ENCODE peak calls at places on chromosomes 2 and 18, in five cellular contexts. U is K562, I is H1, H is GM12891, Q is SK-N-SH. M is an unnamed sample.

GRCh38 chr2:215548714-215549113 is 112.8 kb upstream of the FN1 start:
- DNase-seq in U (no peak), H (no peak), I (no peak), Q (no peak), M (no peak)

GRCh38 chr2:101328474-101329007 is 20.0 kb upstream of the RNF149 start:
- DNase-seq in I (no peak), Q (no peak), U (no peak), H (no peak), M (no peak)

GRCh38 chr2:154368148-154368547 is 330.3 kb upstream of the KCNJ3 start:
- DNase-seq in I (no peak), Q (no peak), H (no peak), U (no peak), M (no peak)

GRCh38 chr2:16553222-16553621 is 112.4 kb downstream of the CYRIA start:
- DNase-seq in Q (peak), H (no peak), U (peak), I (peak), M (no peak)

GRCh38 chr2:119282139-119282965 is 58.7 kb downstream of the STEAP3 start:
- DNase-seq in U (no peak), H (no peak), Q (no peak), I (no peak), M (no peak)

GRCh38 chr2:101770672-101771071 is 73.2 kb downstream of the MAP4K4 start:
- DNase-seq in U (peak), H (no peak), I (no peak), Q (peak), M (no peak)

GRCh38 chr2:176653856-176654443 is 384.7 kb downstream of the MTX2 start:
- DNase-seq in U (peak), Q (peak), I (no peak), H (no peak), M (peak)

GRCh38 chr2:174717273-174717672 is 47.0 kb downstream of the CHRNA1 start:
- DNase-seq in H (no peak), U (no peak), I (no peak), Q (no peak), M (no peak)

GRCh38 chr2:46058140-46058539 is 239.1 kb upstream of the EPAS1 start:
- DNase-seq in Q (no peak), U (no peak), I (no peak), H (no peak), M (no peak)

GRCh38 chr2:185625604-185626003 is 113.0 kb upstream of the FSIP2 start:
- DNase-seq in U (no peak), I (no peak), Q (no peak), H (no peak), M (no peak)

GRCh38 chr18:44840053-44840826 is 159.6 kb downstream of the SETBP1 start:
- DNase-seq in Q (no peak), H (no peak), U (no peak), I (no peak), M (no peak)

GRCh38 chr2:154697422-154698237 is 865 bp upstream of the KCNJ3 start:
- DNase-seq in Q (peak), H (no peak), U (no peak), I (peak), M (no peak)

GRCh38 chr18:57975805-57976204 is 68.2 kb upstream of the NEDD4L start:
- DNase-seq in H (no peak), Q (no peak), I (no peak), U (no peak), M (no peak)

GRCh38 chr2:27191107-27191829 is 20.6 kb upstream of the ATRAID start:
- DNase-seq in U (peak), I (no peak), H (peak), Q (peak), M (no peak)

GRCh38 chr2:10476723-10477442 is 28.8 kb upstream of the ODC1 start:
- DNase-seq in U (no peak), H (no peak), I (no peak), Q (no peak), M (no peak)

GRCh38 chr18:63192885-63193349 is 126.7 kb downstream of the BCL2 start:
- DNase-seq in U (no peak), Q (no peak), H (no peak), I (no peak), M (no peak)

GRCh38 chr2:133433455-133434451 is 134.5 kb downstream of the NCKAP5 start:
- DNase-seq in U (no peak), H (no peak), I (no peak), Q (no peak), M (no peak)

GRCh38 chr2:9993490-9994165 is 42.1 kb downstream of the GRHL1 start:
- DNase-seq in U (no peak), H (no peak), Q (no peak), I (no peak), M (no peak)

GRCh38 chr2:171411791-171412483 is 21.9 kb downstream of the METTL8 start:
- DNase-seq in I (no peak), Q (no peak), U (no peak), H (no peak), M (no peak)

GRCh38 chr18:1408331-1408835 is 503.7 kb downstream of the ADCYAP1 start:
- DNase-seq in I (no peak), Q (no peak), H (no peak), U (peak), M (no peak)
- TF ChIP-seq TAF1 in I (no peak), Q (no peak), H (no peak), U (no peak), M (no peak)

GRCh38 chr2:142885543-142885942 is 8.1 kb downstream of the KYNU start:
- DNase-seq in I (no peak), Q (no peak), U (no peak), H (no peak), M (no peak)
- TF ChIP-seq TAF1 in I (no peak), Q (no peak), U (no peak), H (no peak), M (no peak)

GRCh38 chr18:49098386-49098785 is 147.6 kb upstream of the SMAD7 start:
- DNase-seq in H (no peak), Q (no peak), U (no peak), I (no peak), M (no peak)
- TF ChIP-seq TAF1 in H (no peak), Q (no peak), U (no peak), I (no peak), M (no peak)

GRCh38 chr2:106167067-106167466 is 27.0 kb downstream of the UXS1 start:
- DNase-seq in I (no peak), Q (no peak), H (no peak), U (no peak), M (no peak)
- TF ChIP-seq TAF1 in I (no peak), Q (no peak), H (no peak), U (no peak), M (no peak)

GRCh38 chr2:189022002-189022401 is 47.8 kb downstream of the COL3A1 start:
- DNase-seq in U (no peak), H (no peak), I (no peak), Q (peak), M (no peak)
- TF ChIP-seq TAF1 in U (no peak), H (no peak), I (no peak), Q (no peak), M (no peak)

GRCh38 chr2:73366060-73366459 is 19.6 kb upstream of the ALMS1 start:
- DNase-seq in H (no peak), I (no peak), Q (no peak), U (no peak), M (no peak)
- TF ChIP-seq TAF1 in H (no peak), I (no peak), Q (no peak), U (no peak), M (no peak)

GRCh38 chr2:212811036-212811805 is 272.6 kb upstream of the ERBB4 start:
- DNase-seq in Q (no peak), U (no peak), H (no peak), I (no peak), M (no peak)
- TF ChIP-seq TAF1 in Q (no peak), U (no peak), H (no peak), I (no peak), M (no peak)

GRCh38 chr2:187775651-187776050 is 221.4 kb upstream of the TFPI start:
- DNase-seq in U (no peak), H (no peak), I (no peak), Q (no peak), M (no peak)
- TF ChIP-seq TAF1 in U (no peak), H (no peak), I (no peak), Q (no peak), M (no peak)

M was measured in GM12892.